ENCODE peak calls at places on chromosome 5, in nine cellular contexts. R is transverse colon, U is suprapubic skin, A is GM23338, J is prostate gland, S is stomach, D is HL-60, I is H1, V is esophagus muscularis mucosa. M is an unnamed sample.

GRCh38 chr5:133873936-133874585 is 94.4 kb downstream of the C5orf15 start:
- DNase-seq in A (no peak), V (no peak), J (no peak), S (no peak), I (no peak), U (no peak), R (no peak), D (no peak), M (no peak)

GRCh38 chr5:156934450-156935211 is 28.4 kb downstream of the TIMD4 start:
- DNase-seq in R (peak; percentile 37), U (no peak), V (no peak), S (no peak), D (peak; percentile 11), I (peak; percentile 54), J (no peak), A (peak; percentile 71), M (no peak)

GRCh38 chr5:177357459-177358332 is at the start of gene RGS14:
- DNase-seq in S (peak; percentile 45), D (peak; percentile 93), U (no peak), R (peak; percentile 68), A (no peak), I (no peak), J (no peak), V (no peak), M (no peak)

GRCh38 chr5:14671414-14671813 is 6.9 kb downstream of the OTULIN start:
- DNase-seq in A (no peak), S (no peak), R (no peak), D (no peak), V (no peak), J (no peak), I (no peak), U (no peak), M (no peak)

GRCh38 chr5:172770374-172770674 is 671 bp downstream of the DUSP1 start:
- DNase-seq in S (no peak), I (peak; percentile 54), U (no peak), R (no peak), J (no peak), V (no peak), A (no peak), D (no peak), M (no peak)

GRCh38 chr5:145938699-145939531 is 2.5 kb downstream of the SH3RF2 start:
- DNase-seq in D (no peak), R (no peak), J (no peak), S (no peak), U (no peak), V (no peak), A (no peak), I (no peak), M (no peak)

GRCh38 chr5:179504191-179504590 is 46.2 kb upstream of the RUFY1 start:
- DNase-seq in D (no peak), V (no peak), U (peak; percentile 26), A (no peak), I (no peak), S (no peak), J (no peak), R (no peak), M (no peak)

GRCh38 chr5:38208782-38209378 is 49.5 kb upstream of the EGFLAM start:
- DNase-seq in U (no peak), V (peak; percentile 60), S (no peak), R (no peak), A (peak; percentile 80), J (peak; percentile 12), I (no peak), D (peak; percentile 18), M (no peak)

GRCh38 chr5:134508521-134509195 is 16.8 kb upstream of the JADE2 start:
- DNase-seq in U (no peak), A (no peak), S (no peak), V (no peak), R (no peak), D (no peak), J (no peak), I (peak; percentile 48), M (peak; percentile 35)

DNA sequence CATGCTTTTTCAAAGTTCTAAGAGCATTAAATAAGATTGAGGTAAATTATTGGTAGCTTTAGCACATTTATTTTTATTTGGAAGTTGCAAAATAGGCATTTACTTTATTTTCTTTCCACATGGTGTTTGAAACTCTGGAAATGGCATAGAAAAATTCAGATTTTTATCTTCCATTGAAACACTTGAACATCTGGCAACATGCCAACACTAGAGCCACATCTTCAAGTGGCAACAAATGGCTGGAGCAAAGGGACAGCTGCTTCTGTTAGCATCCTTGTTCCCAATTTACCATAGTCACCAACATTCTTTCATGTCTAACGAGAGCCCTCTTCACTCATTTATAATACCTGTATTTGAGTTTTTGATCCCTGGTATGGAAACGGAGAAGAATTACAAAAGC is 539.9 kb downstream of the ZNF608 start:
- DNase-seq in S (no peak), V (no peak), U (no peak), D (no peak), I (no peak), A (no peak), R (no peak), J (no peak), M (no peak)
- H3K4me3 ChIP-seq in S (no peak overlapping the region), V (no peak overlapping the region), U (no peak overlapping the region), D (no peak overlapping the region), I (no peak overlapping the region), A (no peak overlapping the region), R (no peak overlapping the region), J (no peak overlapping the region), M (no peak overlapping the region)

DNA sequence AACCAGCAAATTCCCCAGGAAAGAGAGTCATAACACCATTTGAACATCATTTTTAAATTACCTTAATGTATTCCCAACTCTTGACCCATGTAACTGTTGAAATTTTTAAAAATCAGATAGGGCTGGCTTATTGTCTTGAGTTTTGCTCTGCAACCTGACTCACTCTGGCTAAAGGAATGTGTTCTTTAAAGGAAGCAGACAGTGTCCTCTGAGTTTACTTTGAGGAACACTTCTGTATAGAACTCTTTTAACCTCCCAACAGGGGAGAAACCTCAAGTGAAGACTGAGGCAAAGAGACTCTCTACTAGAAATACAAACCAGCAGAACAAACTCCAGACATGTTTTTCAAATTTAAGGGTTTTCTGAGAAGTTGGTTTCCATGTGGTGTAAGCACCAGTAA is 248.9 kb downstream of the CWC27 start:
- DNase-seq in V (no peak), A (no peak), U (no peak), S (no peak), J (no peak), R (no peak), D (no peak), I (no peak), M (no peak)
- TF ChIP-seq POLR2AphosphoS5 in V (no peak), A (no peak), U (no peak), S (no peak), J (no peak), R (no peak), D (no peak), I (no peak), M (no peak)

GRCh38 chr5:143229896-143230675 is 173.4 kb downstream of the NR3C1 start:
- DNase-seq in I (no peak), S (no peak), V (no peak), R (no peak), U (no peak), D (no peak), A (no peak), J (no peak), M (peak; percentile 32)
- H3K4me3 ChIP-seq in I (no peak overlapping the region), S (no peak overlapping the region), V (no peak overlapping the region), R (no peak overlapping the region), U (no peak overlapping the region), D (no peak overlapping the region), A (no peak overlapping the region), J (no peak overlapping the region), M (no peak overlapping the region)

GRCh38 chr5:55551298-55551846 is 16.6 kb upstream of the PLPP1 start:
- DNase-seq in U (no peak), I (no peak), R (no peak), V (no peak), D (no peak), A (no peak), S (no peak), J (peak; percentile 39), M (no peak)
- TF ChIP-seq POLR2AphosphoS5 in U (no peak), I (no peak), R (no peak), V (no peak), D (no peak), A (no peak), S (no peak), J (no peak), M (no peak)

GRCh38 chr5:60948738-60949137 is 3.7 kb downstream of the NDUFAF2 start:
- DNase-seq in S (no peak), I (no peak), V (no peak), U (no peak), A (no peak), R (no peak), D (no peak), J (no peak), M (no peak)

GRCh38 chr5:60945760-60946253 is 802 bp downstream of the NDUFAF2 start:
- DNase-seq in D (no peak), V (peak; percentile 92), S (peak; percentile 34), U (no peak), J (peak; percentile 39), A (peak; percentile 55), I (no peak), R (no peak), M (peak; percentile 66)

GRCh38 chr5:60943624-60944023 is 1.2 kb downstream of the ERCC8 start:
- DNase-seq in S (no peak), U (no peak), D (peak; percentile 5), V (no peak), A (no peak), R (no peak), I (no peak), J (no peak), M (no peak)

DNA sequence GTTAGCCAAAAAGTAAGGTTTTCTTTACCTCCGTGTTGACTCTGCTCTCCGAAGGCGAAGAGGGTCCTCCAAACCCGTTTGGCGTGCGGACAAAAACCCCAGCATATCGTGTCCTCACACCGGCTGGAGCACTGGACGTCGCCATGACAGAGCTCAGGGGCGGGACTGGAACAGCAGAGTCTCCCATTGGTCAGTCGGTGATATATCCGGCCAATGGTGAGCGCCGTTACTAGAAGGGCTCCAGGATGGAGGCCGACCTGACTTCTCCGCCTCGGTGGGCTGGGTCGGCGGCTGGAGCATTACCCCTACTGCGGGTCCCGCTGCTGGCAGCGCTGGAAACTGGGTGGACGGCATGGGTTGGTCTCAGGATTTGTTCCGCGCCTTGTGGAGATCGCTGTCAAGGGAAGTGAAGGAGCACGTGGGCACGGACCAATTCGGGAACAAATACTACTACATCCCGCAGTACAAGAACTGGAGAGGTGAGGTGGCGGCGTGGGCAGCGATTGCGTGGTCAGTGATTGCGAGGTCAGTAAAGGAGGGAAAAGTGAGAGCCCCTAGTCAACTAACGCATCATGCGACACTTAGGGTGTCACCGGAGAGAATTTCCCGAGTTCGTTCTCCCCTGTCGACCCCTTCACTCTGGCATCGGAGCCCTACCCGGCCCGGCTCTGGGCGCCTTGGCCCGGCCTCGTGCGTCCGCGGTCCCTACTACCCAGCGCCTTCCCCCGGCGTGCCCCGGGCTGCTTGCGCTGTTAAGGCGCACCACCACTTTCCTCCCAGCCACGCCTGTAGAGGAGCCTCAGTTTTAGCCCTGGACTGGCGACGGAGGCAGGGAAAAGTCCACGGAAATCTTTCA is at the start of the genes ERCC8 and NDUFAF2:
- DNase-seq in U (peak; percentile 96), R (peak; percentile 92), I (peak; percentile 88), S (peak; percentile 92), A (peak; percentile 97), V (peak; percentile 98), J (peak; percentile 95), D (peak; percentile 81), M (peak; percentile 95)
- H3K4me3 ChIP-seq in U (peak within 1 kb of the TSS; percentile 69), R (peak within 1 kb of the TSS; percentile 64), I (peak within 1 kb of the TSS; percentile 93), S (peak within 1 kb of the TSS; percentile 91), A (peak within 1 kb of the TSS; percentile 93), V (peak within 1 kb of the TSS; percentile 78), J (peak within 1 kb of the TSS; percentile 69), D (peak within 1 kb of the TSS; percentile 69), M (peak within 1 kb of the TSS; percentile 70)